ENCODE peak calls at places on chromosomes 13 and 19, in nine cellular contexts. G, V, E, Z, I, O, K, C and D are unnamed samples.

GRCh38 chr19:19034204-19034624 is 811 bp downstream of the ARMC6 start:
- DNase-seq in Z (peak), E (peak), O (peak), C (peak), I (peak), V (peak), K (peak), G (no peak), D (no peak)

GRCh38 chr13:107099661-107100060 is 531.7 kb upstream of the ARGLU1 start:
- DNase-seq in K (no peak), I (no peak), G (no peak), E (no peak), O (peak), Z (no peak), V (peak), C (no peak), D (no peak)

GRCh38 chr19:8988204-8988603 is 22.0 kb downstream of the MUC16 start:
- DNase-seq in V (no peak), K (no peak), O (no peak), C (peak), G (no peak), Z (no peak), E (no peak), I (no peak), D (no peak)

GRCh38 chr13:91813255-91813654 is 414.8 kb downstream of the GPC5 start:
- DNase-seq in E (no peak), I (no peak), K (no peak), V (peak), O (no peak), C (no peak), Z (no peak), G (no peak), D (no peak)

GRCh38 chr13:59352600-59352999 is 811.1 kb downstream of the DIAPH3 start:
- DNase-seq in O (no peak), G (no peak), E (no peak), K (no peak), I (no peak), V (no peak), Z (no peak), C (no peak), D (no peak)

GRCh38 chr13:77563110-77563509 is 27.6 kb downstream of the SCEL start:
- DNase-seq in C (no peak), I (peak), V (peak), K (no peak), O (no peak), E (no peak), Z (no peak), G (no peak), D (no peak)

GRCh38 chr13:45086484-45086883 is 33.8 kb upstream of the GTF2F2 start:
- DNase-seq in G (no peak), K (no peak), I (no peak), V (no peak), Z (no peak), E (no peak), O (peak), C (no peak), D (no peak)

GRCh38 chr13:109610517-109610916 is 175.9 kb downstream of the IRS2 start:
- DNase-seq in G (no peak), K (no peak), C (peak), V (peak), Z (no peak), E (peak), I (no peak), O (peak), D (no peak)

GRCh38 chr13:33794576-33794975 is 23.4 kb upstream of the RFC3 start:
- DNase-seq in I (no peak), Z (no peak), V (peak), O (no peak), G (no peak), C (no peak), E (no peak), K (no peak), D (no peak)

GRCh38 chr13:98423417-98423816 is 153.5 kb downstream of the STK24 start:
- DNase-seq in E (no peak), K (no peak), I (no peak), V (no peak), G (no peak), C (no peak), O (no peak), Z (no peak), D (no peak)

GRCh38 chr19:29841559-29842367 is 30.0 kb downstream of the CCNE1 start:
- DNase-seq in E (peak), Z (peak), C (no peak), I (peak), O (peak), V (peak), G (no peak), K (no peak), D (no peak)

GRCh38 chr13:77985866-77986636 is 67.4 kb upstream of the EDNRB start:
- DNase-seq in E (no peak), I (no peak), Z (no peak), O (no peak), K (no peak), C (no peak), G (no peak), V (peak), D (no peak)

GRCh38 chr19:661427-662196 is 1.4 kb downstream of the RNF126 start:
- DNase-seq in G (no peak), Z (no peak), E (peak), I (peak), V (no peak), O (peak), C (peak), K (peak), D (no peak)

GRCh38 chr19:29687244-29687896 is 22.1 kb downstream of the PLEKHF1 start:
- DNase-seq in E (no peak), K (no peak), Z (no peak), G (no peak), I (peak), C (peak), V (peak), O (peak), D (no peak)

GRCh38 chr19:32691952-32692726 is 518 bp downstream of the NUDT19 start:
- DNase-seq in Z (peak), O (peak), G (no peak), V (peak), K (peak), I (peak), E (peak), C (no peak), D (no peak)

GRCh38 chr13:64293923-64294322 is 2878.3 kb upstream of the PCDH20 start:
- DNase-seq in K (no peak), V (peak), Z (no peak), C (no peak), G (no peak), E (no peak), O (no peak), I (no peak), D (no peak)

GRCh38 chr19:40396886-40397567 is 7.0 kb upstream of the HIPK4 start:
- DNase-seq in Z (no peak), V (no peak), G (no peak), O (no peak), E (no peak), C (no peak), I (no peak), K (no peak), D (no peak)

GRCh38 chr13:51152713-51153112 is 41.6 kb upstream of the C13orf42 start:
- DNase-seq in E (no peak), I (peak), C (no peak), K (no peak), O (no peak), Z (no peak), G (no peak), V (no peak), D (no peak)

GRCh38 chr19:28700176-28700575 is 512.8 kb downstream of the UQCRFS1 start:
- DNase-seq in C (no peak), I (peak), V (no peak), G (no peak), Z (no peak), K (no peak), E (no peak), O (no peak), D (no peak)

GRCh38 chr19:13859361-13859880 is 17.5 kb upstream of the NANOS3 start:
- DNase-seq in O (no peak), K (no peak), C (no peak), Z (no peak), I (no peak), G (no peak), E (no peak), V (peak), D (no peak)